ENCODE peak calls at places on chromosomes 7 and 10, in seven cellular contexts. One of them, this sample, is unnamed.

GRCh38 chr7:122135275-122135674 is 8.8 kb downstream of the AASS start:
- DNase-seq in neuronal stem cell: no peak
- DNase-seq in trophoblast cell: no peak
- DNase-seq in H9: no peak
- DNase-seq in mesenchymal stem cell: no peak
- DNase-seq in IMR-90: no peak
- DNase-seq in mesendoderm: no peak
- DNase-seq in this sample: no peak

GRCh38 chr7:28037220-28038010 is 143.2 kb downstream of the JAZF1 start:
- DNase-seq in mesendoderm: peak
- DNase-seq in mesenchymal stem cell: peak
- DNase-seq in IMR-90: peak
- DNase-seq in H9: no peak
- DNase-seq in trophoblast cell: peak
- DNase-seq in neuronal stem cell: no peak
- DNase-seq in this sample: no peak

GRCh38 chr7:155489862-155490696 is 32.1 kb downstream of the EN2 start:
- DNase-seq in mesenchymal stem cell: no peak
- DNase-seq in IMR-90: no peak
- DNase-seq in trophoblast cell: no peak
- DNase-seq in neuronal stem cell: no peak
- DNase-seq in mesendoderm: no peak
- DNase-seq in H9: peak
- DNase-seq in this sample: peak

GRCh38 chr7:151012921-151013347 is 11.4 kb downstream of the ATG9B start:
- DNase-seq in IMR-90: no peak
- DNase-seq in mesenchymal stem cell: peak
- DNase-seq in H9: peak
- DNase-seq in mesendoderm: peak
- DNase-seq in neuronal stem cell: no peak
- DNase-seq in trophoblast cell: peak
- DNase-seq in this sample: peak

GRCh38 chr10:3720228-3721019 is 64.6 kb downstream of the KLF6 start:
- DNase-seq in H9: no peak
- DNase-seq in mesenchymal stem cell: peak
- DNase-seq in mesendoderm: no peak
- DNase-seq in neuronal stem cell: no peak
- DNase-seq in IMR-90: peak
- DNase-seq in trophoblast cell: peak
- DNase-seq in this sample: no peak

GRCh38 chr10:132146941-132147915 is 39.5 kb upstream of the DPYSL4 start:
- DNase-seq in IMR-90: no peak
- DNase-seq in H9: no peak
- DNase-seq in neuronal stem cell: no peak
- DNase-seq in trophoblast cell: no peak
- DNase-seq in mesendoderm: no peak
- DNase-seq in mesenchymal stem cell: no peak
- DNase-seq in this sample: no peak

GRCh38 chr10:92240289-92241157 is 50.4 kb downstream of the CPEB3 start:
- DNase-seq in IMR-90: peak
- DNase-seq in neuronal stem cell: peak
- DNase-seq in H9: peak
- DNase-seq in trophoblast cell: peak
- DNase-seq in mesenchymal stem cell: peak
- DNase-seq in mesendoderm: peak
- DNase-seq in this sample: peak

GRCh38 chr10:131808370-131808930 is 92.4 kb upstream of the PPP2R2D start:
- DNase-seq in mesendoderm: no peak
- DNase-seq in neuronal stem cell: no peak
- DNase-seq in H9: no peak
- DNase-seq in mesenchymal stem cell: no peak
- DNase-seq in IMR-90: no peak
- DNase-seq in trophoblast cell: no peak
- DNase-seq in this sample: no peak

GRCh38 chr7:135342887-135343286 is 109.2 kb downstream of the STRA8 start:
- DNase-seq in mesendoderm: no peak
- DNase-seq in trophoblast cell: no peak
- DNase-seq in neuronal stem cell: no peak
- DNase-seq in H9: no peak
- DNase-seq in IMR-90: peak
- DNase-seq in mesenchymal stem cell: no peak
- DNase-seq in this sample: no peak

GRCh38 chr10:73044378-73045285 is 52.0 kb downstream of the P4HA1 start:
- DNase-seq in trophoblast cell: peak
- DNase-seq in neuronal stem cell: no peak
- DNase-seq in H9: no peak
- DNase-seq in mesenchymal stem cell: peak
- DNase-seq in mesendoderm: peak
- DNase-seq in IMR-90: peak
- DNase-seq in this sample: no peak

GRCh38 chr10:4073912-4074311 is 288.9 kb upstream of the KLF6 start:
- DNase-seq in H9: no peak
- DNase-seq in IMR-90: peak
- DNase-seq in neuronal stem cell: no peak
- DNase-seq in trophoblast cell: no peak
- DNase-seq in mesenchymal stem cell: peak
- DNase-seq in mesendoderm: no peak
- DNase-seq in this sample: no peak

GRCh38 chr7:98329974-98330373 is 48.5 kb downstream of the BRI3 start:
- DNase-seq in mesenchymal stem cell: peak
- DNase-seq in mesendoderm: no peak
- DNase-seq in IMR-90: peak
- DNase-seq in H9: no peak
- DNase-seq in trophoblast cell: peak
- DNase-seq in neuronal stem cell: no peak
- DNase-seq in this sample: no peak

GRCh38 chr10:69456880-69457693 is 5.8 kb downstream of the TSPAN15 start:
- DNase-seq in IMR-90: no peak
- DNase-seq in neuronal stem cell: no peak
- DNase-seq in H9: no peak
- DNase-seq in trophoblast cell: no peak
- DNase-seq in mesendoderm: no peak
- DNase-seq in mesenchymal stem cell: peak
- DNase-seq in this sample: no peak

GRCh38 chr7:17371656-17372524 is 73.4 kb downstream of the AHR start:
- DNase-seq in H9: no peak
- DNase-seq in neuronal stem cell: no peak
- DNase-seq in IMR-90: peak
- DNase-seq in mesendoderm: peak
- DNase-seq in mesenchymal stem cell: peak
- DNase-seq in trophoblast cell: peak
- DNase-seq in this sample: no peak

GRCh38 chr10:122551450-122551849 is 9.1 kb upstream of the DMBT1 start:
- DNase-seq in H9: peak
- DNase-seq in neuronal stem cell: no peak
- DNase-seq in IMR-90: no peak
- DNase-seq in trophoblast cell: no peak
- DNase-seq in mesenchymal stem cell: no peak
- DNase-seq in mesendoderm: peak
- DNase-seq in this sample: no peak

GRCh38 chr10:9869777-9870176 is 1147.9 kb upstream of the CELF2 start:
- DNase-seq in IMR-90: no peak
- DNase-seq in neuronal stem cell: no peak
- DNase-seq in mesendoderm: no peak
- DNase-seq in mesenchymal stem cell: no peak
- DNase-seq in H9: no peak
- DNase-seq in trophoblast cell: no peak
- DNase-seq in this sample: no peak

GRCh38 chr10:24153537-24153936 is 55.4 kb upstream of the KIAA1217 start:
- DNase-seq in mesendoderm: no peak
- DNase-seq in trophoblast cell: peak
- DNase-seq in IMR-90: no peak
- DNase-seq in mesenchymal stem cell: no peak
- DNase-seq in H9: no peak
- DNase-seq in neuronal stem cell: no peak
- DNase-seq in this sample: no peak

GRCh38 chr7:86793129-86793528 is 149.4 kb downstream of the GRM3 start:
- DNase-seq in mesendoderm: no peak
- DNase-seq in mesenchymal stem cell: no peak
- DNase-seq in IMR-90: no peak
- DNase-seq in trophoblast cell: no peak
- DNase-seq in H9: no peak
- DNase-seq in neuronal stem cell: no peak
- DNase-seq in this sample: no peak

GRCh38 chr10:33819206-33819605 is 484.7 kb upstream of the NRP1 start:
- DNase-seq in trophoblast cell: no peak
- DNase-seq in mesendoderm: no peak
- DNase-seq in IMR-90: no peak
- DNase-seq in mesenchymal stem cell: no peak
- DNase-seq in H9: no peak
- DNase-seq in neuronal stem cell: no peak
- DNase-seq in this sample: peak

GRCh38 chr7:154968336-154969001 is 34.5 kb downstream of the PAXIP1 start:
- DNase-seq in H9: no peak
- DNase-seq in trophoblast cell: no peak
- DNase-seq in mesendoderm: no peak
- DNase-seq in neuronal stem cell: no peak
- DNase-seq in IMR-90: peak
- DNase-seq in mesenchymal stem cell: no peak
- DNase-seq in this sample: no peak

DNA sequence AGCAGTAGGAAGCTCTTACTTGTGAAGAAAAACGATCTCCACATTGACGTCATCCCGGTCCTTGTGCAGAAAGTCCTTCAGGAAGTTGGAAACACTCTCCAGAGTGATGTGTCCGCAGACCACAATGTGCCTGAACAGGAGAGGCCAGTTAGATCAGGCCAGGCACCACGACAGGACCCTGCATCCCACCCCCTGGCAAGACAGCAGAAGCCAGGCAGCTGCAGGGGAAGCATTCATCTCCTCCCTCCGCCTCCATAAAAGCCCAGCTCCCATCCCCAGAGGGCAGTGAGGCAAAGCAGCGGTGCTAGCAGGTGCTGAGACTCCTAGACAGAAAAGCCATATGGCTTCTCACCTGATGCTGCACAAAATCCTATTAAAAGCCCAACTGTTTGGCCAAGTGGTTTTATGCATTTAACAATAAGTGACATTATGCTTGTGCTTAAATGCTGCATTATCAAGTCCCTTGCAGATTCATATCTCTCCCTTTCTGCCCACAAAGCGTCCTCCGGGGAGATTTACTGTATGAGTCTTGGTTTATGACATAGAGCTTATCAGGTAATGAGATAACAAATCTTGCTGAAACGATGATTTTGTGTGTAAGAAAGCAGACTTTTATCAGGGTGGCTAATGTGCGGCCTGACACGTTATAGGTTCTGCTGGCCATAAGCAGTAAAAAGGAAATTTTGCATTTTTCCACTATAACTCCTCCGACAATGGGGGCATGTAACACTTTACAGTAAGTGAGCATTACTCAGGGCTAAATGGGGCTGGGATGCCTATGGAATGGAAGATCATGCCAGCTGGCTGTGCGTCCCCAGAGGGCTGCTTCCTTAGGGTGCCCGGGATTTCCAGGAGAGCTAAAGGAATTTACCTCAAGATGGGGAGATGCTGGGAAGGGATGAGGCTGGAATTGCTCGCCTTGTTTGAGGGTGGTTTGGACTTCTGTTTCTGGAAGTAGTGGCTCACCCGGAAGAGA is 546.9 kb downstream of the KCNMA1 start:
- DNase-seq in IMR-90: no peak
- DNase-seq in mesendoderm: no peak
- DNase-seq in trophoblast cell: no peak
- DNase-seq in H9: no peak
- DNase-seq in mesenchymal stem cell: no peak
- DNase-seq in neuronal stem cell: no peak
- DNase-seq in this sample: no peak
- H3K23ac ChIP-seq in IMR-90: no peak
- H3K23ac ChIP-seq in mesendoderm: no peak
- H3K23ac ChIP-seq in trophoblast cell: no peak
- H3K23ac ChIP-seq in H9: no peak
- H3K23ac ChIP-seq in mesenchymal stem cell: no peak
- H3K23ac ChIP-seq in neuronal stem cell: no peak
- H3K23ac ChIP-seq in this sample: no peak

GRCh38 chr7:39607865-39608264 is 15.5 kb upstream of the RALA start:
- DNase-seq in H9: no peak
- DNase-seq in trophoblast cell: no peak
- DNase-seq in mesenchymal stem cell: no peak
- DNase-seq in mesendoderm: no peak
- DNase-seq in IMR-90: no peak
- DNase-seq in neuronal stem cell: no peak
- DNase-seq in this sample: no peak

GRCh38 chr7:39606941-39607340 is 16.4 kb upstream of the RALA start:
- DNase-seq in mesendoderm: no peak
- DNase-seq in mesenchymal stem cell: no peak
- DNase-seq in trophoblast cell: no peak
- DNase-seq in IMR-90: no peak
- DNase-seq in H9: no peak
- DNase-seq in neuronal stem cell: no peak
- DNase-seq in this sample: no peak

GRCh38 chr7:39609462-39610149 is 13.8 kb upstream of the RALA start:
- DNase-seq in trophoblast cell: no peak
- DNase-seq in mesendoderm: peak
- DNase-seq in H9: peak
- DNase-seq in mesenchymal stem cell: no peak
- DNase-seq in IMR-90: no peak
- DNase-seq in neuronal stem cell: peak
- DNase-seq in this sample: no peak

GRCh38 chr7:39609084-39609461 is 14.3 kb upstream of the RALA start:
- DNase-seq in H9: no peak
- DNase-seq in mesenchymal stem cell: no peak
- DNase-seq in mesendoderm: no peak
- DNase-seq in trophoblast cell: no peak
- DNase-seq in neuronal stem cell: no peak
- DNase-seq in IMR-90: peak
- DNase-seq in this sample: no peak

GRCh38 chr7:39608278-39608677 is 15.1 kb upstream of the RALA start:
- DNase-seq in trophoblast cell: no peak
- DNase-seq in mesenchymal stem cell: no peak
- DNase-seq in mesendoderm: peak
- DNase-seq in IMR-90: no peak
- DNase-seq in H9: no peak
- DNase-seq in neuronal stem cell: no peak
- DNase-seq in this sample: no peak
- H3K23ac ChIP-seq in trophoblast cell: no peak
- H3K23ac ChIP-seq in mesenchymal stem cell: no peak
- H3K23ac ChIP-seq in mesendoderm: no peak
- H3K23ac ChIP-seq in IMR-90: no peak
- H3K23ac ChIP-seq in H9: no peak
- H3K23ac ChIP-seq in neuronal stem cell: no peak
- H3K23ac ChIP-seq in this sample: no peak

GRCh38 chr7:141490474-141490873 is 60.7 kb upstream of the AGK start:
- DNase-seq in IMR-90: no peak
- DNase-seq in mesendoderm: no peak
- DNase-seq in H9: no peak
- DNase-seq in trophoblast cell: no peak
- DNase-seq in mesenchymal stem cell: no peak
- DNase-seq in neuronal stem cell: no peak
- DNase-seq in this sample: no peak
- H3K23ac ChIP-seq in IMR-90: no peak
- H3K23ac ChIP-seq in mesendoderm: no peak
- H3K23ac ChIP-seq in H9: no peak
- H3K23ac ChIP-seq in trophoblast cell: no peak
- H3K23ac ChIP-seq in mesenchymal stem cell: no peak
- H3K23ac ChIP-seq in neuronal stem cell: no peak
- H3K23ac ChIP-seq in this sample: no peak

DNA sequence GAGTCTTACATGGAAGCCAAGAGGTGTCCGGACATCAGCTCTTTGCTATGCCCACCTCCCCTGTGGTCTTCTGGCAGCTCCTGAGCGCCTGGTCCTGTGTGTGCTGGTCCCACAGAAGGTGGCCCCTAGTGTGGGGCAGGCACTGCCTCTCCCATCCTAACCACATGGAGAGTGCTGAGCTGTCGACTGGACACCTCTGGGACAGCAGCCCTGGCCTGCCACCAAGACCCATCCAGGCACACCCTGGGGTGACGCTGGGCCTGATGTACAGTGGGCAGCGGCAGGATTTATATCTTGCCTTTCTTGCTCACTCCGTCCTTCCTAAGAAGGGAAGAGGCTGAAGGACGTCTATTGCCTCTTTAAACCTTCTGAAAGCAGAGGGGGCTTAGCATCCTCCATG is 98.7 kb downstream of the EBF3 start:
- DNase-seq in neuronal stem cell: no peak
- DNase-seq in trophoblast cell: no peak
- DNase-seq in H9: no peak
- DNase-seq in IMR-90: no peak
- DNase-seq in mesenchymal stem cell: no peak
- DNase-seq in mesendoderm: no peak
- DNase-seq in this sample: no peak
- H3K23ac ChIP-seq in neuronal stem cell: no peak
- H3K23ac ChIP-seq in trophoblast cell: no peak
- H3K23ac ChIP-seq in H9: no peak
- H3K23ac ChIP-seq in IMR-90: no peak
- H3K23ac ChIP-seq in mesenchymal stem cell: peak
- H3K23ac ChIP-seq in mesendoderm: no peak
- H3K23ac ChIP-seq in this sample: no peak